ENCODE peak calls at places on chromosomes 7 and 10, in four cellular contexts. U is left ventricle myocardium superior; R is brain microvascular endothelial cell; L is stimulated activated CD4-positive, alpha-beta T cell treated with anti-CD3 and anti-CD28 coated beads, Interleukin-1b, Interleukin-23, amount 100 ng/mL, for 1 hour. T is an unnamed sample.

GRCh38 chr10:7085913-7086589 is 324.8 kb downstream of the SFMBT2 start:
- DNase-seq in R (peak; percentile 39), U (no peak), L (no peak), T (no peak)

GRCh38 chr10:44395902-44396670 is 11.2 kb upstream of the CXCL12 start:
- DNase-seq in R (no peak), U (no peak), L (no peak), T (no peak)

GRCh38 chr7:120931243-120931642 is 19.3 kb upstream of the ING3 start:
- DNase-seq in R (no peak), U (no peak), L (no peak), T (peak; percentile 69)

GRCh38 chr10:109961181-109962001 is 38.1 kb upstream of the XPNPEP1 start:
- DNase-seq in U (no peak), L (no peak), R (peak; percentile 57), T (peak; percentile 42)

GRCh38 chr10:93535293-93535692 is 31.2 kb upstream of the FFAR4 start:
- DNase-seq in R (no peak), L (no peak), U (no peak), T (no peak)

GRCh38 chr7:27117687-27118491 is 12.7 kb downstream of the HOXA4 start:
- DNase-seq in U (no peak), R (no peak), L (no peak), T (peak; percentile 90)

GRCh38 chr10:125337510-125337909 is 177.1 kb upstream of the CTBP2 start:
- DNase-seq in L (no peak), U (no peak), R (no peak), T (no peak)

GRCh38 chr7:116802784-116803183 is 59.6 kb upstream of the CAPZA2 start:
- DNase-seq in L (no peak), U (no peak), R (peak; percentile 68), T (peak; percentile 85)

GRCh38 chr7:102119213-102119651 is 167.4 kb upstream of the SH2B2 start:
- DNase-seq in U (no peak), R (no peak), L (no peak), T (no peak)

GRCh38 chr10:34768261-34768971 is 46.7 kb downstream of the PARD3 start:
- DNase-seq in L (no peak), R (no peak), U (peak; percentile 90), T (no peak)

GRCh38 chr7:30312186-30312585 is 27.8 kb downstream of the ZNRF2 start:
- DNase-seq in L (no peak), R (no peak), U (no peak), T (no peak)

GRCh38 chr10:124082555-124082954 is 10.8 kb downstream of the CHST15 start:
- DNase-seq in R (no peak), U (no peak), L (no peak), T (no peak)

GRCh38 chr7:7761974-7762769 is 43.8 kb upstream of the RPA3 start:
- DNase-seq in U (no peak), L (no peak), R (peak; percentile 33), T (peak; percentile 61)

GRCh38 chr10:65570143-65571010 is 1355.5 kb upstream of the LRRTM3 start:
- DNase-seq in R (peak; percentile 29), L (no peak), U (peak; percentile 50), T (no peak)

GRCh38 chr7:156113733-156114132 is 301.5 kb upstream of the SHH start:
- DNase-seq in R (no peak), L (no peak), U (no peak), T (no peak)

GRCh38 chr10:114017266-114017665 is 26.4 kb upstream of the ADRB1 start:
- DNase-seq in R (no peak), L (no peak), U (no peak), T (no peak)

GRCh38 chr10:22657566-22658190 is 56.7 kb downstream of the PIP4K2A start:
- DNase-seq in U (no peak), L (no peak), R (peak; percentile 52), T (peak; percentile 22)

GRCh38 chr7:11294218-11294617 is 320.5 kb downstream of the PHF14 start:
- DNase-seq in R (no peak), L (no peak), U (no peak), T (no peak)

GRCh38 chr7:36047254-36047653 is 105.8 kb upstream of the EEPD1 start:
- DNase-seq in R (no peak), L (no peak), U (no peak), T (no peak)

GRCh38 chr7:31133497-31133896 is 81.4 kb downstream of the ADCYAP1R1 start:
- DNase-seq in U (no peak), L (no peak), R (no peak), T (no peak)

GRCh38 chr10:31830887-31831286 is 97.7 kb downstream of the ARHGAP12 start:
- DNase-seq in R (peak; percentile 8), U (no peak), L (no peak), T (no peak)

GRCh38 chr7:151327659-151328058 is 14.0 kb upstream of the NUB1 start:
- DNase-seq in R (peak; percentile 28), L (no peak), U (no peak), T (no peak)

GRCh38 chr10:44352316-44353127 is 32.4 kb downstream of the CXCL12 start:
- DNase-seq in U (peak; percentile 84), L (no peak), R (no peak), T (peak; percentile 7)

GRCh38 chr7:2660359-2661095 is 27.5 kb upstream of the AMZ1 start:
- DNase-seq in R (no peak), L (no peak), U (no peak), T (no peak)

GRCh38 chr10:101323495-101323894 is 30.5 kb upstream of the BTRC start:
- DNase-seq in R (no peak), L (no peak), U (no peak), T (no peak)

GRCh38 chr7:91814189-91814588 is 66.3 kb downstream of the MTERF1 start:
- DNase-seq in U (no peak), L (no peak), R (no peak), T (no peak)

GRCh38 chr7:51133992-51134391 is 182.6 kb downstream of the COBL start:
- DNase-seq in R (no peak), L (no peak), U (no peak), T (peak; percentile 34)

GRCh38 chr7:139560678-139561077 is 37.2 kb downstream of the CLEC2L start:
- DNase-seq in L (no peak), U (peak; percentile 46), R (no peak), T (no peak)

GRCh38 chr10:70626056-70626455 is 23.5 kb upstream of the PRF1 start:
- DNase-seq in U (no peak), L (no peak), R (no peak), T (no peak)

GRCh38 chr7:31123726-31124125 is 71.6 kb downstream of the ADCYAP1R1 start:
- DNase-seq in L (no peak), R (no peak), U (no peak), T (no peak)

GRCh38 chr10:80739963-80740715 is 202.4 kb downstream of the SH2D4B start:
- DNase-seq in R (no peak), U (no peak), L (no peak), T (no peak)

GRCh38 chr10:70192325-70192966 is 22.1 kb upstream of the SAR1A start:
- DNase-seq in U (no peak), L (no peak), R (no peak), T (no peak)

GRCh38 chr7:28360739-28361138 is 51.6 kb upstream of the CREB5 start:
- DNase-seq in U (no peak), L (no peak), R (no peak), T (no peak)

T was measured in lung microvascular endothelial cell.